ENCODE peak calls at places on chromosomes 16 and 17, in seven cellular contexts. E, I, M, A, T, L and O are unnamed samples.

GRCh38 chr17:8846768-8847211 is 20.7 kb downstream of the PIK3R6 start:
- DNase-seq in A (no peak), I (peak; percentile 3), M (no peak), T (no peak), E (peak; percentile 11), L (no peak), O (no peak)

GRCh38 chr16:31330553-31330890 is 24.5 kb upstream of the ITGAX start:
- DNase-seq in L (no peak), I (no peak), T (no peak), A (no peak), E (no peak), M (no peak), O (no peak)

GRCh38 chr17:38912221-38912813 is 13.1 kb upstream of the LASP1NB start:
- DNase-seq in M (no peak), A (peak; percentile 39), L (no peak), T (no peak), E (no peak), I (no peak), O (no peak)

GRCh38 chr17:70029019-70029767 is 45.8 kb upstream of the KCNJ16 start:
- DNase-seq in L (no peak), I (no peak), M (no peak), E (no peak), A (no peak), T (no peak), O (no peak)

GRCh38 chr17:50177476-50177875 is 11.7 kb downstream of the SGCA start:
- DNase-seq in E (no peak), L (no peak), M (no peak), A (no peak), I (peak; percentile 9), T (no peak), O (no peak)

GRCh38 chr17:36142230-36142629 is 34.2 kb downstream of the TBC1D3B start:
- DNase-seq in I (no peak), T (no peak), A (no peak), M (no peak), L (no peak), E (no peak), O (no peak)

GRCh38 chr17:41403409-41404023 is 6.1 kb upstream of the KRT31 start:
- DNase-seq in E (peak; percentile 41), A (no peak), M (no peak), I (no peak), L (no peak), T (no peak), O (no peak)

GRCh38 chr16:81657731-81658130 is 121.4 kb upstream of the PLCG2 start:
- DNase-seq in L (no peak), I (no peak), T (no peak), A (no peak), M (no peak), E (no peak), O (no peak)

GRCh38 chr17:64291268-64291851 is 28.3 kb upstream of the TEX2 start:
- DNase-seq in I (peak; percentile 32), M (no peak), L (no peak), T (no peak), E (no peak), A (no peak), O (no peak)

GRCh38 chr16:30499284-30499683 is 26.7 kb downstream of the ITGAL start:
- DNase-seq in A (no peak), I (no peak), M (no peak), L (no peak), E (no peak), T (no peak), O (no peak)

GRCh38 chr16:52553322-52553721 is 6.4 kb upstream of the TOX3 start:
- DNase-seq in T (no peak), E (no peak), M (no peak), L (no peak), I (no peak), A (no peak), O (no peak)

GRCh38 chr16:1530883-1531637 is 2.4 kb upstream of the TMEM204 start:
- DNase-seq in E (no peak), M (no peak), T (peak; percentile 38), L (peak; percentile 69), I (no peak), A (no peak), O (no peak)

GRCh38 chr17:7561028-7561575 is 617 bp upstream of the SENP3 start:
- DNase-seq in A (peak; percentile 90), M (peak; percentile 77), I (peak; percentile 84), E (peak; percentile 86), T (peak; percentile 91), L (no peak), O (peak; percentile 68)

GRCh38 chr17:1413281-1413791 is 13.3 kb upstream of the YWHAE start:
- DNase-seq in E (peak; percentile 97), I (peak; percentile 12), L (no peak), T (no peak), A (peak; percentile 69), M (no peak), O (no peak)

GRCh38 chr17:65518256-65518655 is 43.2 kb downstream of the AXIN2 start:
- DNase-seq in E (no peak), A (no peak), L (no peak), M (no peak), I (no peak), T (no peak), O (no peak)

GRCh38 chr17:6701719-6702118 is 11.4 kb downstream of the SLC13A5 start:
- DNase-seq in T (peak; percentile 56), L (no peak), A (no peak), M (peak; percentile 24), E (peak; percentile 10), I (peak; percentile 29), O (no peak)

GRCh38 chr17:34706029-34706428 is 126.6 kb downstream of the TMEM132E start:
- DNase-seq in T (no peak), L (no peak), I (peak; percentile 49), E (no peak), M (peak; percentile 5), A (no peak), O (no peak)

GRCh38 chr17:4678448-4679026 is 25.4 kb downstream of the PELP1 start:
- DNase-seq in M (no peak), I (peak; percentile 19), L (peak; percentile 73), E (peak; percentile 64), T (no peak), A (no peak), O (no peak)

GRCh38 chr16:48503779-48504178 is 106.2 kb downstream of the N4BP1 start:
- DNase-seq in A (no peak), E (no peak), T (no peak), M (no peak), L (peak; percentile 57), I (no peak), O (no peak)

GRCh38 chr17:8740486-8740885 is 4.2 kb downstream of the CCDC42 start:
- DNase-seq in L (no peak), E (no peak), T (peak; percentile 76), M (peak; percentile 43), I (no peak), A (no peak), O (no peak)

GRCh38 chr16:66485361-66485760 is 58.3 kb downstream of the BEAN1 start:
- DNase-seq in M (no peak), T (no peak), E (no peak), I (no peak), A (no peak), L (no peak), O (no peak)